ENCODE peak calls at places on chromosomes 5 and 9, in four cellular contexts. S is GM12878; H is naive thymus-derived CD4-positive, alpha-beta T cell; Y is OCI-LY7. O is an unnamed sample.
A peak's percentile ranks its signal among the peaks of the same experiment; 100 is the strongest.

GRCh38 chr5:138230261-138230660 is 17.1 kb upstream of the CDC23 start:
- DNase-seq in S (no peak), H (no peak), Y (no peak), O (no peak)

GRCh38 chr9:109584205-109584604 is 86.1 kb upstream of the PTPN3 start:
- DNase-seq in H (no peak), S (no peak), Y (no peak), O (no peak)

GRCh38 chr5:98042521-98042920 is 730.9 kb upstream of the RGMB start:
- DNase-seq in Y (no peak), S (no peak), H (no peak), O (no peak)

GRCh38 chr9:18142964-18143363 is 331.0 kb upstream of the ADAMTSL1 start:
- DNase-seq in Y (no peak), S (no peak), H (no peak), O (no peak)

GRCh38 chr5:132746592-132747063 is 598 bp upstream of the CCNI2 start:
- DNase-seq in S (no peak), Y (peak; percentile 15), H (no peak), O (no peak)

GRCh38 chr5:31934156-31934555 is 240.0 kb downstream of the GOLPH3 start:
- DNase-seq in S (no peak), Y (no peak), H (no peak), O (no peak)

GRCh38 chr9:114039484-114039883 is 38.6 kb downstream of the AMBP start:
- DNase-seq in Y (no peak), S (no peak), H (no peak), O (no peak)

GRCh38 chr9:135507104-135508035 is 6.9 kb downstream of the MRPS2 start:
- DNase-seq in Y (no peak), H (no peak), S (no peak), O (peak; percentile 30)

GRCh38 chr5:96875805-96876291 is 452 bp upstream of the ERAP2 start:
- DNase-seq in H (no peak), S (no peak), Y (peak; percentile 44), O (no peak)

GRCh38 chr9:25427898-25428297 is 250.3 kb downstream of the TUSC1 start:
- DNase-seq in H (no peak), S (no peak), Y (no peak), O (no peak)

GRCh38 chr5:113255105-113255504 is 179.7 kb downstream of the TSSK1B start:
- DNase-seq in H (no peak), Y (no peak), S (no peak), O (no peak)

GRCh38 chr5:148740966-148741742 is 85.3 kb upstream of the ADRB2 start:
- DNase-seq in Y (peak; percentile 58), H (peak; percentile 30), S (no peak), O (no peak)

GRCh38 chr5:177128551-177128976 is 5.0 kb upstream of the NSD1 start:
- DNase-seq in S (no peak), H (no peak), Y (no peak), O (no peak)

GRCh38 chr5:72498284-72498683 is 8.9 kb downstream of the ZNF366 start:
- DNase-seq in Y (no peak), S (no peak), H (no peak), O (no peak)

GRCh38 chr5:100900796-100901731 is 2.0 kb downstream of the ST8SIA4 start:
- DNase-seq in S (peak; percentile 82), H (peak; percentile 87), Y (peak; percentile 95), O (peak; percentile 90)

DNA sequence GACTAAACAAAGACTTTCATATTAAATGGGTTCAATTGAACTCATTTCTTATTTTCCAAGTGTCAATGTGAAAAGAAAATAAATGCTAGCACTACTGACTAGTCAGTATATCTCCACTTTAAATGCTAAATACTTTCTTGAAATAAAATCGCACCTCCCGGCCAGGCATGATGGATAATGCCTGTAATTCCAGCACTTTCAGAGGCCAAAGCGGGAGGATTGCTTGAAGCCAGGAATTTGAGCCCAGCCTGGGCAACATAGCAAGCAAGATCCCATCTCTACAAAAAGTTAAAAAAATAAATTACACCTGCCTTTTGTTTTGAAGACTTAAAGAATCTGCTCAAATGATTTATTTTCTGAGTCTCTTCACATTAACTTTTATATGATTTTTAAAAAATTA is 34.7 kb downstream of the WDR36 start:
- DNase-seq in Y (no peak), S (no peak), H (no peak), O (no peak)
- H3K36me3 ChIP-seq in Y (peaks cover 82% of the 10 kb centered on the region), S (no peaks in the 10 kb centered on the region), H (peaks cover 12% of the 10 kb centered on the region), O (peaks cover 15% of the 10 kb centered on the region)

GRCh38 chr9:129756191-129756590 is 3.3 kb upstream of the PTGES start:
- DNase-seq in H (no peak), Y (no peak), S (no peak), O (no peak)

GRCh38 chr9:129759804-129760502 is 7.1 kb upstream of the PTGES start:
- DNase-seq in S (no peak), Y (no peak), H (no peak), O (no peak)

GRCh38 chr9:129759329-129759728 is 6.5 kb upstream of the PTGES start:
- DNase-seq in H (no peak), S (no peak), Y (no peak), O (no peak)

GRCh38 chr9:129755151-129755550 is 2.3 kb upstream of the PTGES start:
- DNase-seq in H (no peak), Y (no peak), S (no peak), O (no peak)

GRCh38 chr9:129757045-129757444 is 4.2 kb upstream of the PTGES start:
- DNase-seq in S (no peak), H (no peak), Y (no peak), O (no peak)
- H3K4me3 ChIP-seq in S (no peak overlapping the region), H (no peak overlapping the region), Y (no peak overlapping the region), O (no peak overlapping the region)

DNA sequence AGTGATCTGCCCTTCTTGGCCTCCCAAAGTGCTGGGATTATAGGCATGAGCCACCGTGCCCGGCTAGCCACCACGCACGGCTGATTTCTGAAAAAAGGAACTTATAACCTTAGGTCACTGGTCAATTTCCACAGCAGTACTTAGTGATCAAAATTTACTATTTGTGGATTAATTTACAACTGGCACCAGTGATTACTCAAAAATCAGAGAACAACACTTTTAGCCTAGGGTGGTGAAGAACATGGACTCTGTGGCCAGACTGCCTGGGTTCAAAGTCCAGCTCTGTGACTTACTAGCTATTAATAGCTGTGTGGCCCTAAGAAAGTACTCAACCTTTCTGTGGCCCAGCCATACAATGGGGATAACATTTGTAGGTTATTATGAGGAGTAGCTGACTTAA is 50.8 kb upstream of the GLRX start:
- DNase-seq in Y (no peak), H (no peak), S (no peak), O (no peak)
- H3K36me3 ChIP-seq in Y (no peaks in the 10 kb centered on the region), H (no peaks in the 10 kb centered on the region), S (no peaks in the 10 kb centered on the region), O (no peaks in the 10 kb centered on the region)

GRCh38 chr9:3732077-3733038 is 206.6 kb upstream of the RFX3 start:
- DNase-seq in H (peak; percentile 47), S (peak; percentile 64), Y (peak; percentile 62), O (peak; percentile 43)
- H3K4me3 ChIP-seq in H (no peak overlapping the region), S (no peak overlapping the region), Y (no peak overlapping the region), O (no peak overlapping the region)

GRCh38 chr9:134420974-134421432 is 94.7 kb downstream of the RXRA start:
- DNase-seq in H (no peak), S (no peak), Y (no peak), O (no peak)
- H3K36me3 ChIP-seq in H (no peaks in the 10 kb centered on the region), S (peaks cover 16% of the 10 kb centered on the region), Y (no peaks in the 10 kb centered on the region), O (no peaks in the 10 kb centered on the region)

DNA sequence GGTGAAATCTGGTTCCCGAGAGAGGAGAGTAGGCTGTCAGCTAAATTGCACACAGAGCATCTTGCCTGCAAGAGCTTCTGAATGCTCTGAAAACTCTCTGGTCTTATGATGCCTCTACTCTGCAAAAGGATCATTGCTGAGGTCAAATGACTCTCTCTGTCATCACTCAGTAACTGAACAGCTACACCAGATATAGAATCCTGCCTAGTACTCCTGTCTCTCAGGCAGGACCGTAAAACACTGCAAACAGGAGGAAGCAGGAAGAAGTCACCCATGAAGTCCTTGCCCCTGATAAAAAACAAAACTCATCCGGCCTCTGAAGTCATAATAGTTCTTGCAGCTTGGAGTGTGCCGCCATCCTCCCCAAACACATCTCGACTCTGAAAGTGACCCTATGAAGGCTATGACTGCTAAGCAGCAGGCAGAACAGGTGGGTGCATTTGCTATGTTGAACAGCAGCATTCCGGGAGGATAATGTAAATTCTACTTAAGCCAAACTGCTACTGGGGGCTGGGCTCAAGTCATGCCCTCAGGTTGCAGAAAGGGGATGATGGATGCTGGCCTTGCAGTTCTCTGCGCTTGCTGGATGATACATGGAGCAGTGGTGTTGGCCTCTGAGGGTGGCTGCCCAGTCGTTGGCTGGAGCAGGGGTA is 81.9 kb upstream of the FAM169A start:
- DNase-seq in Y (no peak), H (no peak), S (no peak), O (no peak)
- H3K4me3 ChIP-seq in Y (no peak overlapping the region), H (no peak overlapping the region), S (no peak overlapping the region), O (no peak overlapping the region)

GRCh38 chr5:105146867-105147266 is 1584.3 kb upstream of the NUDT12 start:
- DNase-seq in S (no peak), Y (no peak), H (no peak), O (no peak)

GRCh38 chr5:105150324-105150723 is 1587.7 kb upstream of the NUDT12 start:
- DNase-seq in Y (no peak), S (no peak), H (no peak), O (no peak)

DNA sequence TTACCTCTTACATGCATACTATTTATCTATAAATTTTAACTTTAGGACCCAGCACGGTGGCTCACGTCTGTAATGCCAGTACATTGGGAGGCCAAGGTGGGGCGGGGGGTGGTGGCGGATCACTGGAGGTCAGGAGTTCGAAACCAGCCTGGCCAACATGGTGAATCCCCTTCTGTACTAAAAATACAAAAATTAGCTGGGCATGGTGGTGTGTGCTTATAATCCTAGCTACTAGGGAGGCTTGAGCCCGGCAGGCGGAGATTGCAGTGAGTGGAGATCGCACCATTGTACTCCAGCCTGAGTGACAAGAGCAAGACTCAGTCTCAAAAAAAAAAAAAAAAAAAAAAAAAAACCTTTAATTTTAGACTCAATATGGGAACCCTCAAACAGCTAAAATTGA is 1582.6 kb upstream of the NUDT12 start:
- DNase-seq in H (no peak), Y (no peak), S (no peak), O (no peak)
- H3K36me3 ChIP-seq in H (no peaks in the 10 kb centered on the region), Y (no peaks in the 10 kb centered on the region), S (no peaks in the 10 kb centered on the region), O (no peaks in the 10 kb centered on the region)

DNA sequence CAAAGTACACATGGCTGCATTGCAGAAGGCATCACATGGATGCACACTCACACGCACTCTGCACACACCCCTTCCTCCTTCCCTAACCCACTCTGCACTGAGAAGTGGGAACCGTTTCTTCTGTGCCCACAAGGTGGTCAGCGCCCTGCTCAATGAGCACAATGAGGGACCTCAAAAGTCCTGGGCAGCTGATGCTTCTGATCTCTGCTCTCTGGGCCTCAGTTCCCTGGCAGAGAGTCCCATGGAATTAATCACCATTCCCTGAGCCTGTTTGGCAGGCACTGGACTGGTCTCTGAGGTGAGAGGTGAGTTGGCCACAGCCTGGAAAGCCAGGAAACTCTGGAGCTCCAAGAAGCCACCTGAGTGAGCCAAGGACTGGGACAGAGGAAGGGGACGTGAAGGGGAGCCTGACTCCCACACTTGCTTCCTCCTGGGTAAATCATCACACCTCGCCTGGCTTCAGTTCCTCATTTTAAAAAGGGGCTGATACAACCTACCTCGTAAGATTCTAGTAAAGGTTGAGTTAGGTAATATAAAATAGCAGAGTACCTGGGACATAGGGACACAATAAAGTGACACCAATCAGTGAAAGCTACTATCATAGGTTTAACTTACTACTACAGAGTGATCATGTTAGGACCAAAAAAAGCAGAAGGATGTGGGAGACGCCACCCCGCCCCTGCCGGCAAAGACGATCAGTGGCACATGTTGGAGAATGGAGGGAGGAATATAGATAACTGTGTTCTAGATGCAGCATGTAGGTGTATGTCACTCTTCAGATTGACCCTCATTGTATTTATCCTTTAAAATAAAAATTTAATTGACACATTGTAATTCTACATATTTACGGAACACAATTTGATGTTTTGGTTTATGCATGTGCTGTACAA is 21.1 kb upstream of the IGFBPL1 start:
- DNase-seq in Y (peak; percentile 1), S (no peak), H (no peak), O (no peak)
- H3K4me3 ChIP-seq in Y (no peak overlapping the region), S (no peak overlapping the region), H (no peak overlapping the region), O (no peak overlapping the region)

O was measured in CD8-positive, alpha-beta memory T cell.